ENCODE peak calls at places on chromosome 20, in nine cellular contexts. J is astrocyte; D is adrenal gland; Z is cardiac muscle cell; Q is upper lobe of right lung; F is heart left ventricle; M is CD8-positive, alpha-beta T cell; H is AG04450; A is lower lobe of right lung. G is an unnamed sample. For H3K9me3, the result is how much of the 10 kb centered on the place peaks cover.

GRCh38 chr20:37190354-37190753 is 11.0 kb upstream of the MROH8 start:
- DNase-seq in J (no peak), H (no peak), D (no peak), F (no peak), Q (no peak), M (no peak), A (no peak), Z (no peak), G (no peak)

GRCh38 chr20:50305636-50306477 is 115.2 kb downstream of the CEBPB start:
- DNase-seq in H (no peak), Z (peak), J (no peak), D (peak), A (no peak), F (no peak), M (no peak), Q (peak), G (no peak)

GRCh38 chr20:33419140-33419974 is 18.0 kb upstream of the CDK5RAP1 start:
- DNase-seq in M (no peak), J (peak), Q (no peak), F (peak), H (no peak), Z (peak), D (peak), A (no peak), G (no peak)

GRCh38 chr20:36941403-36941835 is 10.1 kb downstream of the SAMHD1 start:
- DNase-seq in H (no peak), Q (no peak), D (peak), J (no peak), M (peak), A (no peak), F (no peak), Z (peak), G (no peak)

GRCh38 chr20:58208944-58209343 is 19.5 kb downstream of the ANKRD60 start:
- DNase-seq in J (no peak), H (no peak), Z (no peak), Q (no peak), A (no peak), M (no peak), F (no peak), D (no peak), G (no peak)

GRCh38 chr20:13236990-13237720 is 16.1 kb downstream of the ISM1 start:
- DNase-seq in D (no peak), J (no peak), F (no peak), H (no peak), Z (no peak), M (no peak), Q (no peak), A (no peak), G (no peak)

GRCh38 chr20:36237477-36237876 is 1.2 kb downstream of the AAR2 start:
- DNase-seq in J (no peak), F (no peak), H (no peak), A (no peak), M (no peak), D (no peak), Z (no peak), Q (no peak), G (no peak)

GRCh38 chr20:14334306-14334930 is 3.0 kb downstream of the FLRT3 start:
- DNase-seq in F (no peak), H (peak), Z (peak), A (no peak), M (no peak), D (no peak), Q (no peak), J (peak), G (peak)

GRCh38 chr20:41552295-41553068 is 65.7 kb downstream of the CHD6 start:
- DNase-seq in D (no peak), M (no peak), F (no peak), H (no peak), Z (no peak), A (no peak), Q (no peak), J (no peak), G (no peak)

GRCh38 chr20:41426976-41427375 is 60.4 kb upstream of the EMILIN3 start:
- DNase-seq in H (no peak), A (no peak), Z (no peak), J (no peak), Q (no peak), M (no peak), D (no peak), F (no peak), G (no peak)

GRCh38 chr20:57330998-57331397 is 1.4 kb downstream of the SPO11 start:
- DNase-seq in Z (peak), D (no peak), H (no peak), F (no peak), Q (no peak), A (no peak), J (no peak), M (no peak), G (peak)

GRCh38 chr20:32144898-32145662 is 35.6 kb downstream of the TM9SF4 start:
- DNase-seq in J (no peak), F (no peak), A (no peak), Z (no peak), Q (no peak), M (no peak), D (no peak), H (no peak), G (no peak)

GRCh38 chr20:33668087-33668790 is 1.5 kb downstream of the ACTL10 start:
- DNase-seq in J (no peak), Q (no peak), H (no peak), M (no peak), Z (no peak), F (no peak), D (peak), A (peak), G (no peak)

GRCh38 chr20:10359621-10360040 is 74.4 kb downstream of the MKKS start:
- DNase-seq in H (no peak), A (no peak), F (no peak), J (peak), Z (peak), D (no peak), M (no peak), Q (no peak), G (no peak)

GRCh38 chr20:19758888-19759331 is 852 bp downstream of the RIN2 start:
- DNase-seq in J (peak), A (peak), Q (peak), D (peak), M (no peak), F (peak), H (no peak), Z (peak), G (no peak)

GRCh38 chr20:62776692-62777527 is 19.4 kb upstream of the MRGBP start:
- DNase-seq in D (no peak), Z (no peak), M (peak), H (no peak), A (no peak), J (no peak), Q (no peak), F (no peak), G (peak)

GRCh38 chr20:48652961-48653705 is 174.7 kb downstream of the PREX1 start:
- DNase-seq in M (no peak), Z (no peak), D (peak), Q (no peak), J (no peak), F (no peak), A (peak), H (no peak), G (no peak)

GRCh38 chr20:23023621-23024187 is 11.4 kb upstream of the SSTR4 start:
- DNase-seq in A (no peak), J (no peak), F (no peak), Q (no peak), Z (no peak), D (no peak), H (no peak), M (no peak), G (no peak)

GRCh38 chr20:58633161-58634035 is 17.7 kb upstream of the STX16 start:
- DNase-seq in F (no peak), Z (no peak), H (no peak), M (no peak), J (no peak), Q (peak), A (no peak), D (no peak), G (no peak)

DNA sequence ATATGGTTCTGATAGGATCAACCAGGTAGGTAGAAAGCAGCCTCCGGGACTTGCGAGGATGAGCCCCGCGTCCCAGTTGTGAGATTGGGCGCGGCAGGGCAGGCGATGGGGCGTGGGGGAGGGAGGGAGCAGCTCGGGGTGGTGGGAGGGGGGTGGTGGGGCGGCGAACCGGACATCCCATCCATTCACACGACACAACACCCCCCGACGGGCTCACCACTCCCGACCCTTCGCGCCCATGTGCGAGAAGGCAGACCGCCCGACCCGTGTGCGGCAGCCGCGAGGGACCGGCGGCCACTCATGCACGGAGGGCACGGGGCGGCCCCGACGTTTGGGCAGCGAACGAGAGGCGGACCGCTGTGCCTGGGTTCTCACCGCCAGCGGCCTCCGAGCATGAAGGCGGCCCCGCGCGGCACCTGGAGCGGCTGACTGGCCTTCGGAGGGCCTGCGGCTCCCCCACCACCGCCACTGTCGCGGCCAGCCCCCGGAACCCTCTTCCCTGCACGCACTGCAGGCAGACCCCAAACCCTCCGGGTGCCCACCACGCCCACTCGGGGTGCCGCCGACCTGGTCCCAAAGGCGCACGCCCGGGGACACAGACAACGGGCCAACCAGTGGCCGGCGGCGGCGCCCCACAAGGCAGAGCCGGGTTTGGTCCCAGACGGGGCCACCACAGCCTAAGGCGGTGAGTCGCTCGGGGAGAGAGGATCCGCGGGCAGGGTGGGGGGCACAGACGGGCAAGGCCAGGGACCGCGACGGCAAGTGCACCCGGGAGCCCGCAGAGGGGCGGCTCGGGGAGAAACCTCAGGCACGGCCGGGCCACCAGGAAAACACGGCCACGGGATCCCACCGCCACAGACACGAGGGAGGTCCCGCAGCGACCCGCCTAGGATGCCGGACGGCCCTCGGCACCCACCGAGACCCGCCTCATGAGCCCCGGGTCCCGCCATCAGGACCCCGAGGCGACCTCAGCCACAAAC is 769.2 kb upstream of the DEFB115 start:
- DNase-seq in D (no peak), H (no peak), F (no peak), Z (no peak), Q (no peak), J (no peak), M (no peak), A (no peak), G (no peak)
- H3K4me3 ChIP-seq in D (no peak), H (no peak), F (peak), Z (peak), Q (no peak), J (no peak), M (no peak), A (no peak), G (no peak)

GRCh38 chr20:59676126-59676876 is 72.0 kb downstream of the PHACTR3 start:
- DNase-seq in M (no peak), H (no peak), J (no peak), Q (no peak), Z (no peak), F (no peak), D (no peak), A (no peak), G (no peak)
- H3K9me3 ChIP-seq in M (under half), H (under half), J (under half), Q (under half), Z (under half), F (under half), D (under half), A (under half), G (under half)

GRCh38 chr20:34709044-34709835 is 5.1 kb downstream of the TP53INP2 start:
- DNase-seq in A (peak), J (peak), Z (peak), H (no peak), F (peak), D (peak), M (peak), Q (peak), G (peak)

GRCh38 chr20:34711813-34712430 is 7.8 kb downstream of the TP53INP2 start:
- DNase-seq in M (no peak), H (no peak), D (no peak), F (no peak), A (no peak), Q (no peak), Z (no peak), J (no peak), G (no peak)

GRCh38 chr20:34709836-34710567 is 5.9 kb downstream of the TP53INP2 start:
- DNase-seq in H (no peak), J (peak), D (no peak), F (peak), A (peak), Z (peak), M (no peak), Q (peak), G (peak)

GRCh38 chr20:34710861-34711574 is 6.9 kb downstream of the TP53INP2 start:
- DNase-seq in A (no peak), M (no peak), H (no peak), D (no peak), F (no peak), Q (no peak), J (no peak), Z (no peak), G (no peak)

DNA sequence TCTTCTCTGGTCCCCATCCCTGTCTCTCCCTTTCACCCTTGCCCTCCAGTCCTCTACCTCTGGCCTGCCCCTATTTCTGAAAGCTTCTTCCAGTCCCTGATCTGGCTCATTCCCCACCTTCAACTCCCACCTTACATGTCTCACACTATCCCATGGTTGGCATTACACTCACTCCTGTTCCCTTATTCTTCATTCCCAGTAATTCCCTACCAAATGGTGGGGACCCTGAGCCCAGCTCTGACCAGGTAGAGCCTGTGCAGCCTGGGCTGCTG is 6.4 kb downstream of the TP53INP2 start:
- DNase-seq in J (no peak), H (no peak), M (no peak), D (no peak), F (no peak), Q (no peak), A (no peak), Z (no peak), G (no peak)
- H3K4me3 ChIP-seq in J (no peak), H (peak), M (no peak), D (no peak), F (peak), Q (peak), A (peak), Z (no peak), G (no peak)

DNA sequence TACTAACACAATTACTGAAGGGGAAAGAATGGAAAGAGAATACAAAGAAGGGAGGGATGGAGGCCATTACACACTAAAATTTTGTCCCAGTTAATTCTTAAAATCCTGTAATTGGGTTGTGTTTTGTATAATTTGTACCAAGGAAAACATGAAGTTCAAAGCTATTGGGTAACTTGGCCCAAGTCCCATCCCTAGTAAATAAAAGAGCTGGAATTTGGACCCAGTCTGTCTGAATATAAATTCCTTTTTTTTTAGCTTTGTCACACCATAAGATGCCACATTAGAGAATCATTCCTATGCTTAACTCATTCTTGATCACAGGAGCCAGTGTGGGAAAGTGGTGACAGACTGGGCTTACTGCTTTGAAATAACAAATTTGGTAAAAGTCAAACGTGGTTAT is 66.8 kb upstream of the CBLN4 start:
- DNase-seq in M (no peak), Q (no peak), H (no peak), D (no peak), F (no peak), A (no peak), J (no peak), Z (no peak), G (no peak)
- H3K9me3 ChIP-seq in M (under half), Q (under half), H (under half), D (under half), F (under half), A (under half), J (under half), Z (under half), G (under half)

DNA sequence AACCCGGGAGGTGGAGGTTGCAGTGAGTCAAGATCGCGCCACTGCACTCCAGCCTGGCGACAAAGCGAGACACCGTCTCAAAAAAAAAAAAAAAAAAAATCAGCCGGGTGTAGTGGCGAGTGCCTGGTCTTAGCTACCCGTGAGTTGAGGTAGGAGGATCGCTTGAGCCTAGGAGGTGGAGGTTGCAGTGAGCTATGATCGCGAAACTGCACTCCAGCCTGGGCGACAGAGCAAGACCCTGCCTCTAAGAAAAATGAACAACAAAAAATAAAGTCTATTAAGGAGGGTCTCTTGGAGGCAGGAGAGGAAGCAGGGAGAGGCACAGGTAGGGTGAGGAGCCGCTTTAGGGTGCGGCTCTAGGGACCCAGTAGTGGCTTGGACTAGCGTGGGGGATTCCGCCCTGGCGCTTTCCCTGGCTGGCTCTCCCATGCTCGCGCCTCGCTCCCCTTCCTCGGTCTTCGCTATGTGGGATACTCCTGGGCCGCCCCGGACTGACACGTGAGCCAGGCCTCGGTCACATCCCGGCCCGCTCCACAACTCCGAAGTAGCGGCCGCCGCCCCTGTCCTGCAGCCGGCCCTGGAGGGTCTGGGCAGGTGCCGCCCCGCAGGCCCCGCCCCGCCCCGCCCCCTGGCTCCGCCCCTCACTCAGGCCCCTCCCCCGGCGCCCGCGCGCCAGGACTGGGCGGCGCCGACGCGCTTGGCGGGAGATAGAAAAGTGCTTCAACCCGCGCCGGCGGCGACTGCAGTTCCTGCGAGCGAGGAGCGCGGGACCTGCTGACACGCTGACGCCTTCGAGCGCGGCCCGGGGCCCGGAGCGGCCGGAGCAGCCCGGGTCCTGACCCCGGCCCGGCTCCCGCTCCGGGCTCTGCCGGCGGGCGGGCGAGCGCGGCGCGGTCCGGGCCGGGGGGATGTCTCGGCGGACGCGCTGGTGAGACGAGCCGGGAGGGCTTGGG is at the start of gene MYBL2:
- DNase-seq in D (peak), Q (peak), Z (peak), H (no peak), J (peak), A (peak), M (peak), F (peak), G (peak)
- H3K4me3 ChIP-seq in D (no peak), Q (peak), Z (peak), H (peak), J (peak), A (peak), M (peak), F (peak), G (peak)

G was measured in MG63.